ENCODE peak calls at places on chromosomes 7 and 10, in ten cellular contexts. One of them, this sample, is unnamed.

GRCh38 chr10:74825371-74826141 is 844 bp upstream of the KAT6B start:
- DNase-seq in glutamatergic neuron: peak; percentile 80
- DNase-seq in psoas muscle: no peak
- DNase-seq in fibroblast of the aortic adventitia: no peak
- DNase-seq in fibroblast of mammary gland: no peak
- DNase-seq in Calu3: no peak
- DNase-seq in bronchial epithelial cell: no peak
- DNase-seq in AG09309: no peak
- DNase-seq in neural crest cell: peak; percentile 68
- DNase-seq in GM13977: peak; percentile 71
- DNase-seq in this sample: peak; percentile 64

GRCh38 chr10:9260690-9261089 is 1206.2 kb downstream of the GATA3 start:
- DNase-seq in fibroblast of mammary gland: peak; percentile 11
- DNase-seq in GM13977: no peak
- DNase-seq in AG09309: no peak
- DNase-seq in fibroblast of the aortic adventitia: no peak
- DNase-seq in neural crest cell: no peak
- DNase-seq in Calu3: no peak
- DNase-seq in bronchial epithelial cell: no peak
- DNase-seq in psoas muscle: no peak
- DNase-seq in glutamatergic neuron: no peak
- DNase-seq in this sample: no peak

GRCh38 chr7:20172736-20173334 is 44.3 kb downstream of the MACC1 start:
- DNase-seq in GM13977: peak; percentile 17
- DNase-seq in fibroblast of mammary gland: peak; percentile 66
- DNase-seq in AG09309: no peak
- DNase-seq in neural crest cell: peak; percentile 56
- DNase-seq in bronchial epithelial cell: peak; percentile 54
- DNase-seq in glutamatergic neuron: peak; percentile 75
- DNase-seq in fibroblast of the aortic adventitia: peak; percentile 69
- DNase-seq in Calu3: peak; percentile 81
- DNase-seq in psoas muscle: peak; percentile 50
- DNase-seq in this sample: peak; percentile 27

GRCh38 chr7:105229641-105230040 is 159.1 kb downstream of the SRPK2 start:
- DNase-seq in GM13977: no peak
- DNase-seq in Calu3: no peak
- DNase-seq in glutamatergic neuron: no peak
- DNase-seq in psoas muscle: no peak
- DNase-seq in fibroblast of mammary gland: no peak
- DNase-seq in AG09309: no peak
- DNase-seq in fibroblast of the aortic adventitia: no peak
- DNase-seq in neural crest cell: no peak
- DNase-seq in bronchial epithelial cell: peak; percentile 73
- DNase-seq in this sample: no peak

GRCh38 chr10:129163536-129163935 is 303.5 kb upstream of the MGMT start:
- DNase-seq in Calu3: no peak
- DNase-seq in fibroblast of the aortic adventitia: no peak
- DNase-seq in psoas muscle: no peak
- DNase-seq in bronchial epithelial cell: peak; percentile 7
- DNase-seq in AG09309: no peak
- DNase-seq in GM13977: no peak
- DNase-seq in glutamatergic neuron: no peak
- DNase-seq in fibroblast of mammary gland: no peak
- DNase-seq in neural crest cell: no peak
- DNase-seq in this sample: no peak

GRCh38 chr7:144459635-144460034 is 56.1 kb upstream of the NOBOX start:
- DNase-seq in fibroblast of mammary gland: no peak
- DNase-seq in Calu3: no peak
- DNase-seq in AG09309: no peak
- DNase-seq in psoas muscle: no peak
- DNase-seq in neural crest cell: no peak
- DNase-seq in GM13977: no peak
- DNase-seq in glutamatergic neuron: no peak
- DNase-seq in bronchial epithelial cell: no peak
- DNase-seq in fibroblast of the aortic adventitia: no peak
- DNase-seq in this sample: no peak

GRCh38 chr10:17062009-17062408 is 67.6 kb downstream of the CUBN start:
- DNase-seq in bronchial epithelial cell: peak; percentile 85
- DNase-seq in Calu3: no peak
- DNase-seq in psoas muscle: no peak
- DNase-seq in fibroblast of mammary gland: peak; percentile 94
- DNase-seq in fibroblast of the aortic adventitia: peak; percentile 84
- DNase-seq in GM13977: no peak
- DNase-seq in neural crest cell: no peak
- DNase-seq in AG09309: no peak
- DNase-seq in glutamatergic neuron: no peak
- DNase-seq in this sample: no peak

GRCh38 chr7:107712906-107713305 is 31.0 kb upstream of the CBLL1 start:
- DNase-seq in Calu3: no peak
- DNase-seq in neural crest cell: no peak
- DNase-seq in psoas muscle: no peak
- DNase-seq in fibroblast of the aortic adventitia: no peak
- DNase-seq in AG09309: no peak
- DNase-seq in bronchial epithelial cell: peak; percentile 76
- DNase-seq in GM13977: no peak
- DNase-seq in fibroblast of mammary gland: no peak
- DNase-seq in glutamatergic neuron: no peak
- DNase-seq in this sample: no peak

GRCh38 chr10:21521910-21522533 is 3.5 kb downstream of the SKIDA1 start:
- DNase-seq in glutamatergic neuron: no peak
- DNase-seq in GM13977: no peak
- DNase-seq in bronchial epithelial cell: no peak
- DNase-seq in fibroblast of the aortic adventitia: no peak
- DNase-seq in neural crest cell: no peak
- DNase-seq in psoas muscle: no peak
- DNase-seq in fibroblast of mammary gland: no peak
- DNase-seq in Calu3: no peak
- DNase-seq in AG09309: no peak
- DNase-seq in this sample: no peak

GRCh38 chr10:42783181-42783549 is 570 bp downstream of the BMS1 start:
- DNase-seq in neural crest cell: no peak
- DNase-seq in GM13977: no peak
- DNase-seq in AG09309: no peak
- DNase-seq in bronchial epithelial cell: peak; percentile 67
- DNase-seq in psoas muscle: no peak
- DNase-seq in fibroblast of the aortic adventitia: peak; percentile 51
- DNase-seq in Calu3: peak; percentile 6
- DNase-seq in glutamatergic neuron: no peak
- DNase-seq in fibroblast of mammary gland: peak; percentile 55
- DNase-seq in this sample: no peak

DNA sequence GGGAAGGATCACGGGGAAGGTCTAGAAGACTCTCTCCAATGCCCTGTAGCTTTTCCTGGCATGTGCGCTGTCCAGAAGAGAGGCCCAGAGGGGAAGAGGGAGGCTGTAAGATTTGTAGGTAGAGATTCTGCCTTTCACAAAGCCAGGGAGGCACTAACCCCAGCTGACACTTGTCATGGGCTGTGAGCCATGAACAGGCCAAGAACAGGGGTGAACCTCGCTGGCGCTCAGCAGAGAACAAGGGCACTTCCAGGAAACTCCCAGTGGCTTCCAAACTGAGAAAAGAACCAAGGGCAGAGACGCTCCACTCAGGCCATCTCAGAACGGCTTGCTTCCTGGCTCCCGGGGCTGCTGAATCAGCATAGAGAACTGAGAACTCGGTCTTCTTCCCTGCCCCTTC is 257.8 kb upstream of the ZNF32 start:
- DNase-seq in AG09309: no peak
- DNase-seq in fibroblast of the aortic adventitia: no peak
- DNase-seq in psoas muscle: no peak
- DNase-seq in bronchial epithelial cell: no peak
- DNase-seq in Calu3: no peak
- DNase-seq in neural crest cell: no peak
- DNase-seq in GM13977: no peak
- DNase-seq in fibroblast of mammary gland: no peak
- DNase-seq in glutamatergic neuron: no peak
- DNase-seq in this sample: no peak
- TF ChIP-seq CTCF in AG09309: no peak
- TF ChIP-seq CTCF in fibroblast of the aortic adventitia: no peak
- TF ChIP-seq CTCF in psoas muscle: no peak
- TF ChIP-seq CTCF in bronchial epithelial cell: no peak
- TF ChIP-seq CTCF in Calu3: no peak
- TF ChIP-seq CTCF in neural crest cell: no peak
- TF ChIP-seq CTCF in GM13977: no peak
- TF ChIP-seq CTCF in fibroblast of mammary gland: no peak
- TF ChIP-seq CTCF in glutamatergic neuron: no peak
- TF ChIP-seq CTCF in this sample: no peak

GRCh38 chr7:3862774-3863173 is 561.7 kb downstream of the SDK1 start:
- DNase-seq in neural crest cell: no peak
- DNase-seq in Calu3: no peak
- DNase-seq in fibroblast of mammary gland: no peak
- DNase-seq in bronchial epithelial cell: no peak
- DNase-seq in glutamatergic neuron: no peak
- DNase-seq in psoas muscle: no peak
- DNase-seq in fibroblast of the aortic adventitia: no peak
- DNase-seq in AG09309: no peak
- DNase-seq in GM13977: no peak
- DNase-seq in this sample: no peak

GRCh38 chr7:3866279-3866678 is 565.2 kb downstream of the SDK1 start:
- DNase-seq in GM13977: no peak
- DNase-seq in glutamatergic neuron: no peak
- DNase-seq in bronchial epithelial cell: no peak
- DNase-seq in AG09309: no peak
- DNase-seq in psoas muscle: no peak
- DNase-seq in Calu3: no peak
- DNase-seq in fibroblast of mammary gland: no peak
- DNase-seq in neural crest cell: no peak
- DNase-seq in fibroblast of the aortic adventitia: no peak
- DNase-seq in this sample: no peak

GRCh38 chr7:3859436-3859835 is 558.4 kb downstream of the SDK1 start:
- DNase-seq in GM13977: no peak
- DNase-seq in AG09309: no peak
- DNase-seq in fibroblast of the aortic adventitia: no peak
- DNase-seq in neural crest cell: no peak
- DNase-seq in bronchial epithelial cell: no peak
- DNase-seq in fibroblast of mammary gland: no peak
- DNase-seq in psoas muscle: no peak
- DNase-seq in glutamatergic neuron: no peak
- DNase-seq in Calu3: no peak
- DNase-seq in this sample: no peak

GRCh38 chr7:3861371-3861770 is 560.3 kb downstream of the SDK1 start:
- DNase-seq in fibroblast of mammary gland: no peak
- DNase-seq in Calu3: no peak
- DNase-seq in GM13977: no peak
- DNase-seq in fibroblast of the aortic adventitia: peak; percentile 1
- DNase-seq in AG09309: no peak
- DNase-seq in neural crest cell: no peak
- DNase-seq in glutamatergic neuron: no peak
- DNase-seq in bronchial epithelial cell: no peak
- DNase-seq in psoas muscle: no peak
- DNase-seq in this sample: no peak

GRCh38 chr7:3861941-3862340 is 560.9 kb downstream of the SDK1 start:
- DNase-seq in fibroblast of the aortic adventitia: peak; percentile 41
- DNase-seq in fibroblast of mammary gland: peak; percentile 51
- DNase-seq in GM13977: peak; percentile 10
- DNase-seq in bronchial epithelial cell: peak; percentile 76
- DNase-seq in psoas muscle: peak; percentile 33
- DNase-seq in Calu3: no peak
- DNase-seq in neural crest cell: no peak
- DNase-seq in glutamatergic neuron: no peak
- DNase-seq in AG09309: no peak
- DNase-seq in this sample: no peak
- TF ChIP-seq CTCF in fibroblast of the aortic adventitia: no peak
- TF ChIP-seq CTCF in fibroblast of mammary gland: no peak
- TF ChIP-seq CTCF in GM13977: no peak
- TF ChIP-seq CTCF in bronchial epithelial cell: no peak
- TF ChIP-seq CTCF in psoas muscle: no peak
- TF ChIP-seq CTCF in Calu3: no peak
- TF ChIP-seq CTCF in neural crest cell: no peak
- TF ChIP-seq CTCF in glutamatergic neuron: no peak
- TF ChIP-seq CTCF in AG09309: no peak
- TF ChIP-seq CTCF in this sample: no peak

GRCh38 chr10:108465871-108466641 is 1301.5 kb upstream of the SORCS1 start:
- DNase-seq in bronchial epithelial cell: peak; percentile 3
- DNase-seq in Calu3: no peak
- DNase-seq in fibroblast of mammary gland: peak; percentile 32
- DNase-seq in glutamatergic neuron: peak; percentile 57
- DNase-seq in AG09309: no peak
- DNase-seq in GM13977: no peak
- DNase-seq in neural crest cell: peak; percentile 24
- DNase-seq in psoas muscle: peak; percentile 37
- DNase-seq in fibroblast of the aortic adventitia: no peak
- DNase-seq in this sample: no peak

GRCh38 chr10:108461976-108462375 is 1297.5 kb upstream of the SORCS1 start:
- DNase-seq in psoas muscle: no peak
- DNase-seq in fibroblast of the aortic adventitia: no peak
- DNase-seq in AG09309: no peak
- DNase-seq in GM13977: no peak
- DNase-seq in bronchial epithelial cell: no peak
- DNase-seq in Calu3: no peak
- DNase-seq in fibroblast of mammary gland: no peak
- DNase-seq in neural crest cell: no peak
- DNase-seq in glutamatergic neuron: no peak
- DNase-seq in this sample: no peak
- TF ChIP-seq CTCF in psoas muscle: no peak
- TF ChIP-seq CTCF in fibroblast of the aortic adventitia: no peak
- TF ChIP-seq CTCF in AG09309: no peak
- TF ChIP-seq CTCF in GM13977: no peak
- TF ChIP-seq CTCF in bronchial epithelial cell: no peak
- TF ChIP-seq CTCF in Calu3: no peak
- TF ChIP-seq CTCF in fibroblast of mammary gland: no peak
- TF ChIP-seq CTCF in neural crest cell: no peak
- TF ChIP-seq CTCF in glutamatergic neuron: no peak
- TF ChIP-seq CTCF in this sample: no peak

DNA sequence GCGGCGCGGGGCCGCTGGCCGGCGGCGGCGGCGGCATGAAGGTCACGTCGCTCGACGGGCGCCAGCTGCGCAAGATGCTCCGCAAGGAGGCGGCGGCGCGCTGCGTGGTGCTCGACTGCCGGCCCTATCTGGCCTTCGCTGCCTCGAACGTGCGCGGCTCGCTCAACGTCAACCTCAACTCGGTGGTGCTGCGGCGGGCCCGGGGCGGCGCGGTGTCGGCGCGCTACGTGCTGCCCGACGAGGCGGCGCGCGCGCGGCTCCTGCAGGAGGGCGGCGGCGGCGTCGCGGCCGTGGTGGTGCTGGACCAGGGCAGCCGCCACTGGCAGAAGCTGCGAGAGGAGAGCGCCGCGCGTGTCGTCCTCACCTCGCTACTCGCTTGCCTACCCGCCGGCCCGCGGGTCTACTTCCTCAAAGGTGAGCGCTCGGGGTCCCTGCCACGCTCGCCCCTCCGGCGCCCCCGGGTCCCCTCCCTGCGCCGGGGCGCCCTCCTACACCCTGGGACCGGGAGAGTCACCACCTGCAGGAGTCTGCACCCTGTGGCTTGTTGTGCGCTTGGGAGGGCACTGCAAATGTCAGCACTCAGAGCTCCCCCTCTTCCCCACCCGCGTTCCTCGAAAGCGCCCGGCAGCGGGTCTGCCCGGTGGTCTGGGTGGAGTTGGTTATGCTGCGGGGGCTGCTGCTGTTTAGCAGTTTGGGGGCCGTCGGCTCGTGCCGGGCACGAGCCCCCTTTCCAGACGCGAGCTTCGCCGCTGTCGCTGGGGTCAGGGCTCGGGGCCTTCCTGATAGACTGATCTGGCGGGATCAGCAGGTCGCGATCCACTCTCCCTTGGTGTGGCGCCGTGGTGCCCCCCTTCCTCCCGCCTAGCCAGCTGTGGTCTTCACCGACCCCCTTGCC is 627 bp downstream of the DUSP5 start:
- DNase-seq in neural crest cell: peak; percentile 43
- DNase-seq in fibroblast of mammary gland: peak; percentile 39
- DNase-seq in bronchial epithelial cell: no peak
- DNase-seq in fibroblast of the aortic adventitia: peak; percentile 59
- DNase-seq in psoas muscle: peak; percentile 64
- DNase-seq in Calu3: peak; percentile 39
- DNase-seq in AG09309: no peak
- DNase-seq in GM13977: peak; percentile 52
- DNase-seq in glutamatergic neuron: peak; percentile 66
- DNase-seq in this sample: peak; percentile 57
- TF ChIP-seq CTCF in neural crest cell: peak; percentile 22
- TF ChIP-seq CTCF in fibroblast of mammary gland: no peak
- TF ChIP-seq CTCF in bronchial epithelial cell: no peak
- TF ChIP-seq CTCF in fibroblast of the aortic adventitia: no peak
- TF ChIP-seq CTCF in psoas muscle: peak; percentile 3
- TF ChIP-seq CTCF in Calu3: no peak
- TF ChIP-seq CTCF in AG09309: no peak
- TF ChIP-seq CTCF in GM13977: peak; percentile 22
- TF ChIP-seq CTCF in glutamatergic neuron: no peak
- TF ChIP-seq CTCF in this sample: no peak

This sample was measured in activated B cell treated with CpG ODN at 0.5 μM for 24 hours.